ENCODE peak calls at places on chromosomes 1 and 21, in four cellular contexts. Q, G, V and M are unnamed samples. For H3K27me3, the result is how much of the 10 kb centered on the place peaks cover.

GRCh38 chr1:213120386-213120785 is 69.3 kb downstream of the RPS6KC1 start:
- DNase-seq in G (no peak), V (no peak), Q (no peak), M (no peak)

GRCh38 chr1:24558902-24559791 is 3.3 kb downstream of the NCMAP start:
- DNase-seq in G (peak), V (peak), Q (peak), M (peak)

GRCh38 chr1:93395195-93395594 is 49.5 kb downstream of the DR1 start:
- DNase-seq in G (no peak), V (no peak), Q (no peak), M (no peak)

GRCh38 chr1:47332779-47333577 is 612 bp upstream of the CMPK1 start:
- DNase-seq in V (peak), Q (no peak), G (no peak), M (no peak)

GRCh38 chr1:77889671-77890070 is 1.2 kb downstream of the NEXN start:
- DNase-seq in G (no peak), Q (no peak), V (no peak), M (no peak)

GRCh38 chr1:32981003-32981909 is 16.6 kb upstream of the RNF19B start:
- DNase-seq in V (peak), G (peak), Q (peak), M (peak)

GRCh38 chr21:21163904-21164303 is 165.7 kb downstream of the NCAM2 start:
- DNase-seq in V (no peak), G (peak), Q (peak), M (peak)

GRCh38 chr1:164659621-164660414 is 100.8 kb downstream of the PBX1 start:
- DNase-seq in G (peak), V (no peak), Q (peak), M (no peak)

GRCh38 chr1:10958614-10959013 is 53.8 kb upstream of the TARDBP start:
- DNase-seq in Q (no peak), G (no peak), V (no peak), M (no peak)

GRCh38 chr1:201357211-201357610 is 20.3 kb downstream of the TNNT2 start:
- DNase-seq in V (peak), G (no peak), Q (no peak), M (no peak)

GRCh38 chr1:55526716-55527115 is 311.6 kb upstream of the USP24 start:
- DNase-seq in G (no peak), V (no peak), Q (no peak), M (no peak)

GRCh38 chr1:228276901-228277490 is 69.2 kb downstream of the OBSCN start:
- DNase-seq in Q (no peak), G (no peak), V (peak), M (no peak)

GRCh38 chr21:35222541-35222941 is 173.4 kb upstream of the RUNX1 start:
- DNase-seq in V (no peak), G (no peak), Q (no peak), M (no peak)

GRCh38 chr1:199665371-199665770 is 362.1 kb upstream of the NR5A2 start:
- DNase-seq in G (no peak), V (no peak), Q (no peak), M (no peak)

GRCh38 chr1:42680921-42681683 is 1.1 kb upstream of the YBX1 start:
- DNase-seq in Q (no peak), G (no peak), V (no peak), M (no peak)

GRCh38 chr21:41678016-41678935 is 88.6 kb downstream of the RIPK4 start:
- DNase-seq in Q (peak), G (peak), V (peak), M (peak)

GRCh38 chr1:185207980-185208602 is 51.1 kb downstream of the SWT1 start:
- DNase-seq in G (no peak), V (no peak), Q (no peak), M (no peak)

GRCh38 chr1:41341756-41342562 is 19.3 kb upstream of the FOXO6 start:
- DNase-seq in Q (no peak), V (peak), G (no peak), M (peak)

GRCh38 chr21:45892156-45892919 is 89.2 kb upstream of the COL6A1 start:
- DNase-seq in G (no peak), Q (peak), V (peak), M (no peak)

GRCh38 chr1:102970496-102971078 is 137.7 kb downstream of the COL11A1 start:
- DNase-seq in G (no peak), V (no peak), Q (no peak), M (peak)

GRCh38 chr1:205849619-205850355 is at the start of gene PM20D1:
- DNase-seq in G (peak), Q (peak), V (peak), M (peak)

GRCh38 chr1:92858564-92859399 is 26.9 kb downstream of the RPL5 start:
- DNase-seq in Q (peak), G (peak), V (no peak), M (peak)

GRCh38 chr1:59477286-59477685 is 180.4 kb downstream of the FGGY start:
- DNase-seq in V (no peak), Q (no peak), G (no peak), M (no peak)

GRCh38 chr1:21162740-21163464 is 13.8 kb downstream of the EIF4G3 start:
- DNase-seq in Q (no peak), V (no peak), G (no peak), M (no peak)

GRCh38 chr1:119714583-119714982 is 2.8 kb downstream of the PHGDH start:
- DNase-seq in V (no peak), Q (no peak), G (no peak), M (no peak)

GRCh38 chr1:15501208-15502032 is 22.6 kb downstream of the CASP9 start:
- DNase-seq in V (peak), G (no peak), Q (peak), M (no peak)

GRCh38 chr1:177278626-177279390 is 108.0 kb downstream of the BRINP2 start:
- DNase-seq in V (no peak), Q (no peak), G (no peak), M (no peak)

GRCh38 chr1:170261669-170262068 is 115.9 kb downstream of the NTMT2 start:
- DNase-seq in V (no peak), Q (no peak), G (no peak), M (no peak)

GRCh38 chr1:67575861-67576260 is 109.1 kb upstream of the GADD45A start:
- DNase-seq in G (peak), Q (no peak), V (no peak), M (no peak)

GRCh38 chr1:106603616-106604015 is 452.9 kb upstream of the PRMT6 start:
- DNase-seq in V (no peak), G (no peak), Q (no peak), M (no peak)

GRCh38 chr1:24536391-24536840 is 19.5 kb upstream of the NCMAP start:
- DNase-seq in Q (peak), G (no peak), V (peak), M (no peak)

DNA sequence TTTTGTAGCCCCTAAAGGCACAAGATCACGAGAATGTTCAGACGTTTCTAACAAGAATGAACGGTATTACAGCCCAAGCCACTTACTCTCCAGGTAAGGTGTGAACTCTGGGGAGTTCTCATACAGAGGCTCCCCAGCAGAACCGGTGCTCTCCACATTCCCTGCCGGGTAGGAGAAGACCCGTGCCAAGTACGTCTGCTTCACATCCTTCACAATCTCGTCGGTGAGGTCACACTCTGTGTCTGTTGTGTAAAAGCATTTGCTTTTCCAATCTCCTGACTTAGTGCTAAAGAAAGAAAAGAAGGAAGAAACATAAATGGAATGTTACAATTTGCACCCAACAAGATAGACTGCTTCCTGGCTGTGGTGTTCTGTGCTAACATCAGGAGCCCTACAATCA is 5.7 kb downstream of the F3 start:
- DNase-seq in V (no peak), G (no peak), Q (no peak), M (no peak)
- H3K4me3 ChIP-seq in V (no peak), G (no peak), Q (no peak), M (no peak)

GRCh38 chr1:5297878-5298239 is 643.5 kb downstream of the AJAP1 start:
- DNase-seq in V (no peak), Q (no peak), G (no peak), M (no peak)

GRCh38 chr1:5298376-5298775 is 644.0 kb downstream of the AJAP1 start:
- DNase-seq in G (no peak), Q (no peak), V (no peak), M (no peak)

GRCh38 chr1:5297199-5297877 is 642.9 kb downstream of the AJAP1 start:
- DNase-seq in Q (no peak), V (no peak), G (no peak), M (no peak)

DNA sequence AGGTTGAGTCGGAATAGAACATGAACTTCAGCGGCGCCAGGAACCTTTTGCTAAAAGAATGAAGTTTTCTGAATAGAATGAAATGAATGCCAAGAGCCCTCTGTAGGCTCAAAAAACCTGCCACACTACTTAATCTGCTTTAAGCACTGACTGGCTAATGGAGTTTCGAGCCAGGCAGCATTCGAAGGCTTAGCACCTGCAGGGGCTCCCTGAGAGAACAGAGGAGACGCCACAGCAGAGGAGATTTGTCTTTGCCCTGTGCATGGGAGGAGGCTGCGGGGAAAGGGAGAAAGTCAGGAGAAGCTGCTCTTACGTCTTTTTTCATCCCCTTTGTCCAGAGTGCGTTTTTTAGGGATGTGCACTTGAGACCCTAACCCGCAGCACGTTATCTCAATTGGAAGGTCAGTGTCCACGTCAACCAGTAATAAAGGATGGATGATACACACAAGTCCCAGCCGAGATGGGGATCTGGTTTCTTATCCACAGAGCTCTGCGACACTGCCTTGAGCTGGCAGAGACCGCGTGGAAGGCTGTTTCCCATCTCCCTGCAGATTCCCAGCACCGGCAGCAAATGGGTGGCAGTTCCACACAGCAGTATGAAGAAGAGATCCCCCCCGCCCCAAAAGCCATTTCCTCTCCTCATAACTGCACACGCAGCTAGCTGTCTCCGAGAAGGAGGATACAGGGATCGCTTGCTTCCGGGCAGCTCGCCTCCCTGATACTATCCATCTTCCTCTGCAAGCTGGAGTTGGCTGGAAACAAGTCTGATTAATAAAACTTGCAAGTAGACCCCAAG is 641.9 kb downstream of the AJAP1 start:
- DNase-seq in V (no peak), Q (no peak), G (no peak), M (no peak)
- H3K27me3 ChIP-seq in V (under half), Q (under half), G (under half), M (under half)

GRCh38 chr1:229293528-229294204 is 22.8 kb downstream of the RAB4A start:
- DNase-seq in Q (no peak), V (no peak), G (no peak), M (no peak)
- TF ChIP-seq POLR2AphosphoS5 in Q (no peak), V (no peak), G (no peak), M (no peak)

DNA sequence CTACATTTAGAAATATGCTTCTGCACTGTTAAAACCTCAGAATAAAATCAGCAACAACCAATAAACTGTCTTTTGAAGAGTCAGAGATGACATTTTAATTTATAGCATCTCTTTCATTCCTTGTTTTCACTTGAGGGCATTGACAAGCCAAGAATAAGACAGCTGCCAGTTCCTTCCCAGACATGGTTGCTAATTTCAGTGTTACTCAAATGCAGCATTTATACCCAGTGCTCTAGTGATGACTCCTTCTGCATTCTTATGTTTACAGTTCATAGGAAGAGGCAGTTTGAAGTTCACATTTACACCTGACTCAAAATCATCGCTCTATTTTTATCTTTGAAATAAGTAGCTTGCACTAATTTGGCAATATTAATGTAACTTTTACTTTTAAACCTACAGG is 44.9 kb downstream of the PLA2G4A start:
- DNase-seq in Q (no peak), V (no peak), G (no peak), M (no peak)
- H3K4me3 ChIP-seq in Q (no peak), V (no peak), G (no peak), M (no peak)

GRCh38 chr1:203861379-203862184 is at the start of gene SNRPE:
- DNase-seq in Q (peak), V (peak), G (peak), M (peak)
- H3K27me3 ChIP-seq in Q (under half), V (under half), G (under half), M (under half)

DNA sequence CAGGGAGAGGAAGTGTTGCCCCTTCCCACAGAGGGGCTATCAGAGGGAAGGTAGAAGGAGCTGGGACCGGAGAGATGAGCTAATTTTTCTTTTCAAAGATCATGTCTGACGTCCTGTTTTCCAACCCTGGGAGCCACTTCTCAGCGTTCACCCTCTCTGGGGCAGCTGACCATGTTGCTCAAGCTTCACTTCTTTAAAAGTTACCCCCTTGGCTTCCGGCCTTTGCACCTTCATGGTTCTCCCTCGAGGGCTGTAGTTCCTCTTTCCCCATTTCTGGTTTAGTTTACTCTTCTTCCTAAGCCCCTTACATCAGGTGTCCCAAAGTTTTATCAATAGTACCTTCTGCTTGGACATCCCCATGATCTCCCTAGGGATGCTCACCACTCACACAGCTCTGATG is 23.8 kb upstream of the CSF1 start:
- DNase-seq in V (peak), G (no peak), Q (peak), M (no peak)
- TF ChIP-seq POLR2AphosphoS5 in V (peak), G (no peak), Q (no peak), M (no peak)

DNA sequence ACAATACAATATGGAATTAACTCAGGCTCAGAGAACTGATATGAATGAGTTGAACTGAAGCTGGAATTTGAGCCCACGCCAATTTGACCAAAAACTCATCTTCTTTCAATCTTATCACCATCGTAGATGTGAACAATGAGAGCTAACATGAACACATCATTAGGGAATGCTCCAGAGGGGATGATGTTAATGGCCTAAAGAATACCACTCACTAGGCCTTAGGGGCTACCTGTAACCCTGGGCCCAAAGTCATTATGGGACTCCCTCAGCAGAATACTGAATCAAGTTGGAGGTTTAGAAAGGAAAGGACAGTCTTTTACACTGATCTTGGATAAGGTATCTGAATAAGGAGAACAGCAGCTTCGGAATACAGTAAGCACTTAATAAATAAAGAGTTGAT is 73.6 kb downstream of the C1orf94 start:
- DNase-seq in G (no peak), V (no peak), Q (no peak), M (no peak)
- H3K4me3 ChIP-seq in G (no peak), V (no peak), Q (no peak), M (no peak)

GRCh38 chr1:3451994-3452865 is 2.2 kb upstream of the ARHGEF16 start:
- DNase-seq in G (no peak), V (no peak), Q (no peak), M (no peak)
- H3K27me3 ChIP-seq in G (under half), V (under half), Q (under half), M (under half)

GRCh38 chr1:151610142-151610541 is 1.7 kb upstream of the SNX27 start:
- DNase-seq in Q (no peak), G (no peak), V (no peak), M (no peak)

GRCh38 chr1:151613275-151613867 is 1.5 kb downstream of the SNX27 start:
- DNase-seq in V (no peak), G (no peak), Q (no peak), M (no peak)

GRCh38 chr1:151611832-151612505 is at the start of gene SNX27:
- DNase-seq in G (peak), Q (peak), V (peak), M (peak)

GRCh38 chr1:151611288-151611790 is 511 bp upstream of the SNX27 start:
- DNase-seq in G (peak), Q (peak), V (no peak), M (peak)

GRCh38 chr1:151612506-151613274 is 840 bp downstream of the SNX27 start:
- DNase-seq in G (no peak), Q (peak), V (no peak), M (no peak)
- TF ChIP-seq POLR2AphosphoS5 in G (no peak), Q (no peak), V (no peak), M (no peak)

GRCh38 chr1:27658951-27659496 is 13.0 kb downstream of the IFI6 start:
- DNase-seq in Q (no peak), V (peak), G (peak), M (no peak)
- H3K4me3 ChIP-seq in Q (peak), V (peak), G (peak), M (peak)